ENCODE peak calls at places on chromosomes 2 and 18, in five cellular contexts. O is GM20000; W is frontal cortex; U is ELF-1; P is CD8-positive, alpha-beta memory T cell. S is an unnamed sample.

GRCh38 chr2:108855194-108855593 is 68.6 kb downstream of the CCDC138 start:
- DNase-seq in O (no peak), W (no peak), U (no peak), P (no peak), S (no peak)

GRCh38 chr2:116222793-116223192 is 1591.7 kb upstream of the DDX18 start:
- DNase-seq in O (no peak), W (no peak), U (no peak), P (no peak), S (no peak)

GRCh38 chr2:219831957-219832356 is 204.5 kb downstream of the SLC4A3 start:
- DNase-seq in O (no peak), W (no peak), U (no peak), P (no peak), S (no peak)

GRCh38 chr2:64273524-64274398 is 129.5 kb upstream of the PELI1 start:
- DNase-seq in O (no peak), W (peak; percentile 20), U (peak; percentile 47), P (no peak), S (no peak)

GRCh38 chr18:23553887-23554286 is 32.4 kb downstream of the NPC1 start:
- DNase-seq in O (no peak), W (no peak), U (no peak), P (no peak), S (no peak)

GRCh38 chr2:142989276-142990204 is 112.1 kb downstream of the KYNU start:
- DNase-seq in O (peak; percentile 47), W (no peak), U (no peak), P (no peak), S (peak; percentile 13)

GRCh38 chr2:126675637-126676036 is 19.7 kb downstream of the GYPC start:
- DNase-seq in O (no peak), W (no peak), U (no peak), P (no peak), S (no peak)

GRCh38 chr2:227717687-227718567 is at the start of gene SLC19A3:
- DNase-seq in O (no peak), W (peak; percentile 79), U (peak; percentile 93), P (no peak), S (peak; percentile 26)

GRCh38 chr2:125746321-125746983 is 909.5 kb upstream of the GYPC start:
- DNase-seq in O (no peak), W (no peak), U (peak; percentile 54), P (no peak), S (no peak)

GRCh38 chr18:58113337-58113736 is 69.3 kb downstream of the NEDD4L start:
- DNase-seq in O (peak; percentile 54), W (no peak), U (no peak), P (no peak), S (no peak)

GRCh38 chr2:8684885-8685696 is 3.2 kb downstream of the ID2 start:
- DNase-seq in O (peak; percentile 65), W (no peak), U (peak; percentile 92), P (peak; percentile 69), S (peak; percentile 72)

GRCh38 chr2:218404351-218405145 is 4.9 kb downstream of the CTDSP1 start:
- DNase-seq in O (no peak), W (no peak), U (no peak), P (no peak), S (no peak)

GRCh38 chr18:41870817-41871216 is 84.2 kb upstream of the PIK3C3 start:
- DNase-seq in O (no peak), W (no peak), U (no peak), P (no peak), S (no peak)

GRCh38 chr2:3009499-3009882 is 368.1 kb downstream of the EIPR1 start:
- DNase-seq in O (no peak), W (no peak), U (no peak), P (no peak), S (no peak)